ENCODE peak calls at places on chromosomes 16 and 17, in seven cellular contexts. U is neuronal stem cell, T is IMR-90, A is mesendoderm, O is H9, V is mesenchymal stem cell, S is H1. L is an unnamed sample.

GRCh38 chr16:4837733-4838501 is 9.2 kb downstream of the GLYR1 start:
- DNase-seq in A (no peak), V (no peak), S (no peak), U (no peak), T (no peak), O (no peak), L (no peak)

GRCh38 chr16:65154321-65154720 is 32.5 kb upstream of the CDH11 start:
- DNase-seq in V (peak; percentile 11), O (peak; percentile 69), A (peak; percentile 98), S (peak; percentile 59), U (peak; percentile 75), T (no peak), L (no peak)

GRCh38 chr17:4506180-4506814 is 7.6 kb downstream of the SPNS2 start:
- DNase-seq in U (no peak), O (no peak), S (no peak), A (no peak), T (no peak), V (no peak), L (no peak)

GRCh38 chr17:5430413-5430999 is 8.4 kb downstream of the C1QBP start:
- DNase-seq in V (no peak), U (no peak), T (no peak), S (no peak), O (no peak), A (no peak), L (peak; percentile 4)

GRCh38 chr16:28609631-28610594 is at the start of gene SULT1A1:
- DNase-seq in U (no peak), T (no peak), O (peak; percentile 42), S (no peak), A (peak; percentile 48), V (no peak), L (peak; percentile 82)

GRCh38 chr16:47045459-47045858 is 72.0 kb upstream of the DNAJA2 start:
- DNase-seq in S (no peak), U (no peak), O (no peak), T (no peak), V (peak; percentile 7), A (no peak), L (no peak)

GRCh38 chr17:59423137-59423703 is 91.8 kb downstream of the YPEL2 start:
- DNase-seq in S (no peak), O (no peak), T (peak; percentile 24), U (no peak), V (peak; percentile 74), A (peak; percentile 89), L (peak; percentile 79)

GRCh38 chr17:73722163-73722562 is 77.9 kb upstream of the SDK2 start:
- DNase-seq in V (no peak), O (no peak), U (no peak), A (peak; percentile 28), S (no peak), T (no peak), L (no peak)

GRCh38 chr17:27293359-27293897 is 486 bp upstream of the WSB1 start:
- DNase-seq in A (peak; percentile 14), U (no peak), V (no peak), O (no peak), S (no peak), T (no peak), L (no peak)

GRCh38 chr17:77420804-77421634 is 280.2 kb downstream of the SEC14L1 start:
- DNase-seq in S (no peak), V (peak; percentile 92), O (peak; percentile 91), T (peak; percentile 93), U (no peak), A (peak; percentile 95), L (no peak)

GRCh38 chr17:2814499-2815341 is 18.5 kb downstream of the RAP1GAP2 start:
- DNase-seq in V (no peak), T (no peak), S (no peak), O (peak; percentile 32), U (no peak), A (no peak), L (no peak)

GRCh38 chr17:48818361-48818841 is 1.4 kb upstream of the TTLL6 start:
- DNase-seq in V (no peak), O (peak; percentile 90), U (no peak), S (no peak), T (no peak), A (peak; percentile 24), L (no peak)

GRCh38 chr16:50332599-50332998 is 36.2 kb downstream of the BRD7 start:
- DNase-seq in A (no peak), T (no peak), S (no peak), O (no peak), V (no peak), U (no peak), L (no peak)

GRCh38 chr16:50338371-50339231 is 30.2 kb downstream of the BRD7 start:
- DNase-seq in S (no peak), U (no peak), O (no peak), T (peak; percentile 43), V (no peak), A (no peak), L (no peak)

GRCh38 chr16:50336884-50337283 is 31.9 kb downstream of the BRD7 start:
- DNase-seq in U (no peak), O (no peak), S (no peak), T (no peak), V (no peak), A (no peak), L (peak; percentile 53)

GRCh38 chr16:50334106-50334975 is 34.4 kb downstream of the BRD7 start:
- DNase-seq in V (no peak), A (no peak), U (no peak), T (peak; percentile 53), S (no peak), O (no peak), L (no peak)

GRCh38 chr16:50335198-50335958 is 33.4 kb downstream of the BRD7 start:
- DNase-seq in V (peak; percentile 52), U (no peak), A (no peak), T (peak; percentile 33), S (no peak), O (no peak), L (peak; percentile 55)
- H3K79me1 ChIP-seq in V (peaks cover 6% of the 10 kb centered on the region), U (no peaks in the 10 kb centered on the region), A (no peaks in the 10 kb centered on the region), T (peaks cover 28% of the 10 kb centered on the region), S (no peaks in the 10 kb centered on the region), O (no peaks in the 10 kb centered on the region), L (peaks cover 3% of the 10 kb centered on the region)

GRCh38 chr16:89191033-89191900 is 9.1 kb downstream of the SLC22A31 start:
- DNase-seq in S (no peak), V (no peak), U (no peak), O (peak; percentile 35), T (no peak), A (no peak), L (no peak)
- H3K23ac ChIP-seq in S (no peak overlapping the region), V (no peak overlapping the region), U (peak overlapping the region; percentile 89), O (no peak overlapping the region), T (no peak overlapping the region), A (no peak overlapping the region), L (no peak overlapping the region)

GRCh38 chr16:24286713-24287405 is 30.7 kb downstream of the CACNG3 start:
- DNase-seq in O (no peak), A (peak; percentile 1), T (no peak), V (no peak), S (no peak), U (no peak), L (peak; percentile 63)

GRCh38 chr16:24282129-24282528 is 26.0 kb downstream of the CACNG3 start:
- DNase-seq in O (no peak), S (no peak), V (no peak), A (no peak), U (no peak), T (no peak), L (no peak)

GRCh38 chr16:24279982-24280381 is 23.8 kb downstream of the CACNG3 start:
- DNase-seq in U (no peak), O (no peak), T (no peak), S (no peak), A (no peak), V (no peak), L (no peak)

GRCh38 chr16:24281466-24281865 is 25.3 kb downstream of the CACNG3 start:
- DNase-seq in T (no peak), A (no peak), V (no peak), S (no peak), O (no peak), U (no peak), L (no peak)
- H3K79me1 ChIP-seq in T (no peaks in the 10 kb centered on the region), A (no peaks in the 10 kb centered on the region), V (no peaks in the 10 kb centered on the region), S (no peaks in the 10 kb centered on the region), O (no peaks in the 10 kb centered on the region), U (no peaks in the 10 kb centered on the region), L (no peaks in the 10 kb centered on the region)

DNA sequence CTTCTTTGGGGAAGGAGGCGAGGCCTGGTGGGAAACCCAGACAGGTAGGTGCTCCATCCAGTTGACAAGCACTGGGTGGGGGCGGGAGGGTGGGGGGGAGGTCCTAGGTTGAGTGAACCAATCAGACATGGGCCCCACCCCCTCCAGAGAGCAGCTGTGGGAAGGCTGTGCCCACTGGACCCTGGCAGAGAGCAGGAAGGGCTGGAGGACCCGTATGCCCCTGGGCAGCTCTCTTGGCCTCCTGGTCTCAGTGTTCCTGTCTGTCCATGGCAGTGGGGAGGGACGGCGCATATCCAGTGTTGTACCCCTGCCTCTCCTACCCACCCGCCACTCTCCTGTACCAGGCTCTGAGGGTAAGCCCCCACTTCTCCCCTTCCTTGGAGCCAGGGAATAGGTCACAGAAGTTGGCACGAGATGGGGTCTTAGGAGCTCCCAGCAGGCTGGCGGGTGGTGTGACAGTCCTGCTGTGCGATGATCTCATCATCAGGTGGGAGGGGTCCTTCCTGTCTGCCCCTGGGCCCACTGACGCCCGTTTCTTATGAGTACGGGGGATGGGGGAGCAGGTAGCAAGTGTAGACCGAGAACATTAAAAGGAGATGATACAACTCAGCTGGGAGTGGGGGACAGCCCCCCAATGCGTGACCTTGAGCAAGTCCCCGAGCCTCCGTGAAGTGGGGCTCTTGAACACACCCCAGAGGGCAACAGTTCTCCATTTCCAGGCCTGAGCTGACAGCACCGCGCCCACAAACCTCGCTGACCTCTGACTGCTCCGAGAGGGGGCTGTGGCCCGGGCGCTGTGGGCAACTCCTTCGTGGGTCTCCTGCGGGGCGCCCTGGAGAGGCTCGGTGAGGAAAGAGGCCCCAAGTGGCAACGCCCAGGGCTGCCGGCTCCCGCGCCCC is 1.2 kb upstream of the ZFPM1 start:
- DNase-seq in V (no peak), U (no peak), A (no peak), O (no peak), T (no peak), S (no peak), L (no peak)
- H3K23ac ChIP-seq in V (no peak overlapping the region), U (peak overlapping the region; percentile 44), A (no peak overlapping the region), O (no peak overlapping the region), T (no peak overlapping the region), S (no peak overlapping the region), L (no peak overlapping the region)

DNA sequence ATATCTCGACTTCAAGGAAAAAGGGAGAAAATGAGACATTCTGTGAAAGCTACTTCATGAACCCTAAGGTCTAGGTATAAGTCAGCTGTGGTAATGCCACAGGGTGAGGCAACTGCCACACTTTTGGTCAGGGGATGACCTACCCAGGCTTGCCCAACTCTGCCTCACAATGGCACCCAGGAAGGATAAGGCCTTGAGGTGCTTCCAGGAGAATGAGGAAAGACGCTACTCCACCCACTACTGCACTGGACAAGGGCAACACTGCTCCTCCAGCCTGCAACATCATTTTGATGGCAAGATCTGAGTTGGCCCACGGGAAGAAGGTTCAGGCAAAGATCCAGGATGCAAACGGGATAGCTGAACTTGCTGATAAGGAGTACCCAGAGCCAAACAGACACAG is 22.0 kb upstream of the GFOD2 start:
- DNase-seq in U (no peak), O (no peak), T (no peak), S (no peak), A (no peak), V (no peak), L (no peak)
- H3K79me1 ChIP-seq in U (peaks cover 4% of the 10 kb centered on the region), O (no peaks in the 10 kb centered on the region), T (peaks cover 12% of the 10 kb centered on the region), S (no peaks in the 10 kb centered on the region), A (no peaks in the 10 kb centered on the region), V (peaks cover 20% of the 10 kb centered on the region), L (no peaks in the 10 kb centered on the region)

L was measured in trophoblast cell.